ENCODE peak calls at places on chromosomes 11 and 22, in nine cellular contexts. V, L, S, Z, G, I, C, O and H are unnamed samples.

GRCh38 chr11:134644489-134645456 is 232.7 kb upstream of the B3GAT1 start:
- DNase-seq in I (no peak), Z (no peak), S (no peak), L (no peak), V (peak), C (no peak), O (no peak), G (no peak), H (no peak)

GRCh38 chr11:69310934-69311766 is 17.2 kb downstream of the MYEOV start:
- DNase-seq in G (no peak), L (no peak), S (no peak), Z (no peak), V (no peak), C (no peak), O (no peak), I (no peak), H (no peak)

GRCh38 chr11:65918211-65919150 is at the start of gene C11orf68:
- DNase-seq in Z (no peak), I (no peak), G (peak), O (no peak), S (no peak), V (no peak), L (peak), C (peak), H (no peak)

GRCh38 chr11:10941429-10941828 is 83.6 kb upstream of the ZBED5 start:
- DNase-seq in Z (no peak), I (no peak), O (no peak), V (no peak), S (no peak), C (no peak), G (no peak), L (no peak), H (no peak)

GRCh38 chr11:14315130-14315529 is 43.9 kb downstream of the RRAS2 start:
- DNase-seq in I (no peak), G (no peak), Z (no peak), S (no peak), V (no peak), L (no peak), O (no peak), C (no peak), H (no peak)

GRCh38 chr11:79404325-79404724 is 36.5 kb downstream of the TENM4 start:
- DNase-seq in G (no peak), V (no peak), I (no peak), Z (no peak), O (no peak), S (no peak), L (no peak), C (no peak), H (no peak)

GRCh38 chr11:45810431-45811108 is 5.6 kb downstream of the SLC35C1 start:
- DNase-seq in L (no peak), I (no peak), G (no peak), O (no peak), Z (no peak), C (no peak), S (no peak), V (no peak), H (no peak)

GRCh38 chr11:59728913-59729312 is 15.3 kb upstream of the OR10V1 start:
- DNase-seq in V (peak), S (no peak), L (no peak), I (no peak), Z (no peak), C (no peak), G (no peak), O (no peak), H (no peak)

GRCh38 chr11:86477495-86478155 is 102.9 kb downstream of the CCDC81 start:
- DNase-seq in C (no peak), L (no peak), Z (no peak), V (no peak), S (no peak), G (peak), I (no peak), O (no peak), H (no peak)

GRCh38 chr11:69352715-69353325 is 58.9 kb downstream of the MYEOV start:
- DNase-seq in Z (no peak), S (no peak), O (no peak), I (peak), C (no peak), V (no peak), G (no peak), L (peak), H (peak)

GRCh38 chr11:16933756-16934603 is 80.2 kb downstream of the PLEKHA7 start:
- DNase-seq in O (peak), V (no peak), C (no peak), Z (no peak), G (peak), L (no peak), S (no peak), I (no peak), H (no peak)

GRCh38 chr11:10752486-10752885 is 1.4 kb downstream of the CTR9 start:
- DNase-seq in S (no peak), I (no peak), L (no peak), Z (no peak), O (no peak), V (no peak), G (no peak), C (no peak), H (no peak)

GRCh38 chr11:134655189-134655937 is 243.3 kb upstream of the B3GAT1 start:
- DNase-seq in G (no peak), S (no peak), C (no peak), L (no peak), V (peak), Z (no peak), I (no peak), O (peak), H (no peak)

GRCh38 chr11:17906436-17906835 is 106.4 kb downstream of the SERGEF start:
- DNase-seq in I (no peak), Z (peak), L (peak), O (no peak), C (no peak), S (no peak), G (peak), V (no peak), H (no peak)

DNA sequence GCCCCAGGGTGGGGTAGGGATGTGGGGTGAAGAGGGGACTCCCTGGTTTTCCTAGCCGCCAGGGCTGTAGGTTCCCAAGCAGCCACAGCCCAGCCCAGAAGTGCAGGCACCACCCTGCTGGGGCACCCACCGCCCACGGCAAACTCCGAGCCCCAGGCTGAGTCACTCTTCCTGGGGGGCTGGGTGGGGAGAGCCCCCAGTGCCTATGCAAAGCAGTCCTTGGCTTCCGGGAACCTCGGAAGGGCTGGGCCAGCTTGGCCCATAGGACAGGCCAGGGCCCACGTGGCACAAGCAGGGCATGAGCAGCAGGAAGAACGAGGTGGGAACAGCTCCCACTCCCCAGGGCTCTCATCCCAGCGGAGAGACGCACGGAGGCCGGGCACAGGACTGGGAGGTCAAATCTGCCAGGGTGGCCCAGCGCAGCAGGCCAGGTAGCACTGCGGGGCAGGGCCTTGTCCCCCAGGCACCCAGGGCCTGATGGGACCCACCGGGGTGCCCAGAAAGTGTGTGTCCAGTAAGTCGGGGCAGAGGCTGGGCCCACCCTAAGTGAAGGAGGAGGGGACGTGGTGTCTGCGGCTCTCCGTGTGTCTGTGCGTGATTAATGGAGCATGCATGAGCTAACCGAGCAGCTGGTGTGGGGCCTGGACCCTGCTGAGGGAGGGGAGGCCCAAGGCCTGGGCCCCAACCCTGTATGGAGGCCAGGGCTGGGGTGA is 4.6 kb upstream of the IL17REL start:
- DNase-seq in C (no peak), Z (no peak), G (no peak), L (no peak), O (no peak), V (peak), I (peak), S (no peak), H (no peak)
- TF ChIP-seq POLR2A in C (no peak), Z (no peak), G (no peak), L (no peak), O (no peak), V (no peak), I (no peak), S (no peak), H (no peak)

DNA sequence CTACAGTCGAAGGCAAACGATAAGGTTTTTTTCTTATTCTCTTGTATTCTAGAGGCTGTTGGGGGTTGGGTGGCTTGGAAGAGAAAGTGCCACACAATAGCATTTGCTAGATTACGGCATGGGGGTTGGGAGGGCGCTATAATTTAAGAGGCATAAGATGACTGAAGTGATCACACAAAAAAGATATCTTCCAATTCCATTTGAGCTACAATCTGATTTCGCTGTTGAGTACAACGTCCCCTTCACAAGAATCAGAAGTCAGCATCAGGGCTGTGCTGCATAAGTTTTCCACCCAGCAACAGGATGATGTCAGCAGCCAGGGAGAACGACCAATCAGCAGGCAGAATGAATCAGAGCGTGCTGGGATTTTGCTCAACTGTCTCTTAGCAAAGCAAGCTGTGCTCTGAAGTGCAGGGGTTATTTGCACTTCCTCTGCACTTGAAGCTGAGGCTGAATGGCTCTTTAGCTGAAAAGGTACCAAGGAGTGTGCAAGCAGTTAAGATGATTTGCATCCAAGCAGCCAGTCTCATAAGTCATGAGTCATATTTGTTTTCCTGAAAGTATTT is 23.2 kb upstream of the SESN3 start:
- DNase-seq in C (peak), G (peak), I (peak), S (peak), V (peak), Z (peak), L (peak), O (peak), H (peak)
- TF ChIP-seq POLR2A in C (peak), G (no peak), I (no peak), S (peak), V (peak), Z (no peak), L (no peak), O (peak), H (no peak)

DNA sequence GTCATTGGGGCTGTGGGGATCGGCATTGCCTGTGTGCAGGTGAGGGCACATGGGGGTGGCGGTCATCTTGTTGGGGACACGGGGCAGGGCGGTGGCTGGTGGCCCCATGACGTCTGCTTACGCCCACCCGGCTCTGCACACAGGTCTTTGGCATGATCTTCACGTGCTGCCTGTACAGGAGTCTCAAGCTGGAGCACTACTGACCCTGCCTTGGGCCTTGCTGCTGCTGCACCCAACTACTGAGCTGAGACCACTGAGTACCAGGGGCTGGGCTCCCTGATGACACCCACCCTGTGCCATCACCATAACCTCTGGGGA is 4.4 kb downstream of the POLR2L start:
- DNase-seq in G (no peak), V (no peak), O (no peak), Z (no peak), I (no peak), C (no peak), S (no peak), L (no peak), H (no peak)
- TF ChIP-seq POLR2A in G (no peak), V (no peak), O (no peak), Z (no peak), I (no peak), C (no peak), S (no peak), L (no peak), H (no peak)

GRCh38 chr22:23199159-23199558 is 18.9 kb downstream of the BCR start:
- DNase-seq in S (no peak), V (peak), G (no peak), L (no peak), O (no peak), C (no peak), Z (peak), I (no peak), H (no peak)

GRCh38 chr22:23203452-23204124 is 23.3 kb downstream of the BCR start:
- DNase-seq in G (peak), V (peak), I (no peak), L (no peak), Z (peak), C (no peak), S (no peak), O (no peak), H (no peak)

GRCh38 chr22:23197836-23198235 is 17.5 kb downstream of the BCR start:
- DNase-seq in G (no peak), O (no peak), I (no peak), L (no peak), S (no peak), Z (peak), C (no peak), V (peak), H (no peak)

GRCh38 chr22:23202812-23203451 is 22.6 kb downstream of the BCR start:
- DNase-seq in S (no peak), L (no peak), Z (peak), C (no peak), O (no peak), G (no peak), I (no peak), V (peak), H (no peak)

GRCh38 chr22:23200896-23201295 is 20.6 kb downstream of the BCR start:
- DNase-seq in Z (no peak), S (no peak), G (no peak), V (peak), L (no peak), O (no peak), C (no peak), I (no peak), H (no peak)
- TF ChIP-seq POLR2A in Z (no peak), S (no peak), G (no peak), V (no peak), L (no peak), O (no peak), C (no peak), I (no peak), H (no peak)

GRCh38 chr22:37639070-37639760 is at the start of gene SH3BP1:
- DNase-seq in C (peak), Z (peak), I (peak), O (peak), V (peak), S (no peak), G (no peak), L (no peak), H (no peak)

GRCh38 chr22:37640591-37641250 is 1.3 kb downstream of the SH3BP1 start:
- DNase-seq in V (peak), O (no peak), C (no peak), S (no peak), Z (no peak), L (no peak), I (peak), G (no peak), H (no peak)

GRCh38 chr22:37639771-37640590 is 512 bp downstream of the SH3BP1 start:
- DNase-seq in I (peak), S (no peak), O (no peak), L (no peak), Z (peak), V (peak), G (no peak), C (no peak), H (no peak)

GRCh38 chr22:37643225-37643847 is 3.9 kb downstream of the SH3BP1 start:
- DNase-seq in I (peak), Z (peak), V (peak), S (no peak), O (peak), L (peak), G (peak), C (peak), H (peak)

GRCh38 chr22:37641251-37641949 is 1.9 kb downstream of the SH3BP1 start:
- DNase-seq in V (peak), S (no peak), L (no peak), Z (no peak), O (no peak), I (peak), C (no peak), G (no peak), H (no peak)
- TF ChIP-seq POLR2A in V (no peak), S (no peak), L (no peak), Z (no peak), O (no peak), I (peak), C (no peak), G (no peak), H (no peak)

GRCh38 chr22:42376721-42377177 is 55.5 kb downstream of the NFAM1 start:
- DNase-seq in I (peak), S (no peak), Z (peak), V (peak), G (peak), C (no peak), L (no peak), O (peak), H (no peak)

GRCh38 chr22:42381152-42381551 is 51.1 kb downstream of the NFAM1 start:
- DNase-seq in I (no peak), O (no peak), Z (no peak), V (no peak), L (no peak), G (no peak), C (no peak), S (no peak), H (no peak)

GRCh38 chr22:42379961-42380537 is 52.2 kb downstream of the NFAM1 start:
- DNase-seq in V (no peak), S (no peak), C (no peak), I (no peak), Z (no peak), G (no peak), O (no peak), L (no peak), H (no peak)

GRCh38 chr22:42371112-42371900 is 60.9 kb downstream of the NFAM1 start:
- DNase-seq in G (no peak), C (no peak), L (no peak), Z (no peak), O (no peak), S (no peak), I (no peak), V (no peak), H (no peak)

DNA sequence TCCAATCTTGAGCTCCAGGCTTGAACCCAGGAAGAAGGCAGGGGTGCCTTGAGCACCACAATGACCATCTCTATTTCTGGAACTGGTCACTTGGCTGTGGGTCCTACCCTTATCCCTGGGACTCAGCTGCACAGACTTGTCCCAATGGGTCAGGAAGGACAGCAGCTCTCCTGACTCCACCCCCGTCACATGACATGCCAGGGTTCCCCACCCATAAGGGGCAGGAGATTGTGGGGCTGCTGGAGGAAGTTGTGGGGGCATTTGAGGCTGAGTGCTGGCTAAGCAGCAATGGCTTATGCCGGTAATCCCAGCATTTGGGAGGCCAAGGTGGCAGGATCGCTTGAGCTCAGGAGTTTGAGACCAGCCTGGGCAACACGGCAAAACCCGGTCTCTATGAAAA is 56.2 kb downstream of the NFAM1 start:
- DNase-seq in L (no peak), I (peak), Z (peak), O (peak), C (no peak), S (no peak), G (peak), V (peak), H (no peak)
- TF ChIP-seq POLR2A in L (no peak), I (no peak), Z (no peak), O (no peak), C (no peak), S (no peak), G (no peak), V (no peak), H (no peak)

DNA sequence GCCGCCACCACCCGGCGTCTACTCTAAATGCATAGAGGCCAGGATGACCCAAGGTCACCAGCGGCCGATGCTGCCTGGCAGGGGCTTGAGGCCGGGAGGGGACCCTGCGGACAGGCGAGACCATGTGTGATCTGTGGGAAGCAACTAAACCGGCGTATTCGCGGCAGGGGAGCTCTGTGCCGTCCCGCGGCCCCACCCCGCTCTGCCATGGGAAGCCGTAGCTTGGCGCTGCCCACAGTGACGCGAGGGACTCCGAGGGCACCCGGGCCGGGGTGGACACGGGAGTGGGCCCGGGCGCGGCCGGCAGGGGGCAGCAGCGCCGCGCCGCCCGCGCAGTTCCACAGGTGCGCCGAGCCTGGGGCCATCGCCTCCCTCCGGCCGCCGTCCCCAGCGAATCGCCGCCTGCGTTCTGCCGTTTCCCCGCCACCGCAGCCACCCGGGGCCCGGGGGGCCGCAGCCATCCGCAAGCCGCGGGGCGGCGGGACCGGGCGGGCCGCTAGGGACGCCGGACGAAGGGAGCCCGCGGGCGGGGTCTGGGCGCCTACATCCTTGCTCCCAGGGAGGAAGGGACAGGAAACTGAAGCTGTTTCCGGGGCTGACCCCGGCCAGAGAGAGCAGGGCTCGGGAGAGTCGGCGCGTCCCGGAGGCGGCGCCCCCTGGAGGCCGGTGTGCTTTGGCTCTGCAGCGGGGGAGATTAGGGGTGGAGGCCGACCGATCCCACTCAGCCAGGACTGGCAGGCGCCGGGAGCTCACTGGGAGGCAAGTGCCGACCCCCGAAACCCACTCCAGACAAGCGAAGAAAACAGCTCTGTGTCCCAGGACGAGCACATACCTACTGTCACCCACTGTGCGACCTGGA is 12.5 kb upstream of the HDHD5 start:
- DNase-seq in L (peak), Z (peak), V (peak), S (peak), I (peak), C (peak), G (peak), O (peak), H (peak)
- TF ChIP-seq POLR2A in L (peak), Z (peak), V (no peak), S (no peak), I (peak), C (peak), G (no peak), O (peak), H (peak)